ENCODE peak calls at places on chromosomes 2 and 18, in seven cellular contexts. One of them, this sample, is unnamed.

GRCh38 chr2:44770221-44771187 is 171.0 kb upstream of the SIX3 start:
- DNase-seq in foreskin fibroblast: no peak
- DNase-seq in AG08395: no peak
- DNase-seq in HTR-8/SVneo: no peak
- DNase-seq in nephron progenitor cell: peak
- DNase-seq in right lobe of liver: no peak
- DNase-seq in stimulated activated CD4-positive, alpha-beta T cell treated with anti-CD3 and anti-CD28 coated beads, Interleukin-4, amount 100 ng/mL, for 48 hours: no peak
- DNase-seq in this sample: no peak

GRCh38 chr2:226184540-226184939 is 615.1 kb downstream of the IRS1 start:
- DNase-seq in foreskin fibroblast: no peak
- DNase-seq in AG08395: no peak
- DNase-seq in HTR-8/SVneo: no peak
- DNase-seq in nephron progenitor cell: no peak
- DNase-seq in right lobe of liver: no peak
- DNase-seq in stimulated activated CD4-positive, alpha-beta T cell treated with anti-CD3 and anti-CD28 coated beads, Interleukin-4, amount 100 ng/mL, for 48 hours: no peak
- DNase-seq in this sample: no peak

GRCh38 chr2:48696881-48697280 is 58.6 kb downstream of the LHCGR start:
- DNase-seq in foreskin fibroblast: no peak
- DNase-seq in AG08395: no peak
- DNase-seq in HTR-8/SVneo: no peak
- DNase-seq in nephron progenitor cell: no peak
- DNase-seq in right lobe of liver: no peak
- DNase-seq in stimulated activated CD4-positive, alpha-beta T cell treated with anti-CD3 and anti-CD28 coated beads, Interleukin-4, amount 100 ng/mL, for 48 hours: no peak
- DNase-seq in this sample: no peak

GRCh38 chr2:392181-392920 is 104.5 kb upstream of the ALKAL2 start:
- DNase-seq in foreskin fibroblast: no peak
- DNase-seq in AG08395: no peak
- DNase-seq in HTR-8/SVneo: no peak
- DNase-seq in nephron progenitor cell: no peak
- DNase-seq in right lobe of liver: no peak
- DNase-seq in stimulated activated CD4-positive, alpha-beta T cell treated with anti-CD3 and anti-CD28 coated beads, Interleukin-4, amount 100 ng/mL, for 48 hours: no peak
- DNase-seq in this sample: no peak

GRCh38 chr2:179020156-179020750 is 29.7 kb downstream of the CCDC141 start:
- DNase-seq in foreskin fibroblast: no peak
- DNase-seq in AG08395: no peak
- DNase-seq in HTR-8/SVneo: no peak
- DNase-seq in nephron progenitor cell: peak
- DNase-seq in right lobe of liver: peak
- DNase-seq in stimulated activated CD4-positive, alpha-beta T cell treated with anti-CD3 and anti-CD28 coated beads, Interleukin-4, amount 100 ng/mL, for 48 hours: peak
- DNase-seq in this sample: peak

GRCh38 chr2:239570971-239571520 is 170.2 kb upstream of the HDAC4 start:
- DNase-seq in foreskin fibroblast: no peak
- DNase-seq in AG08395: no peak
- DNase-seq in HTR-8/SVneo: no peak
- DNase-seq in nephron progenitor cell: no peak
- DNase-seq in right lobe of liver: no peak
- DNase-seq in stimulated activated CD4-positive, alpha-beta T cell treated with anti-CD3 and anti-CD28 coated beads, Interleukin-4, amount 100 ng/mL, for 48 hours: no peak
- DNase-seq in this sample: no peak

GRCh38 chr2:71833855-71834554 is 313.7 kb downstream of the CYP26B1 start:
- DNase-seq in foreskin fibroblast: peak
- DNase-seq in AG08395: peak
- DNase-seq in HTR-8/SVneo: no peak
- DNase-seq in nephron progenitor cell: no peak
- DNase-seq in right lobe of liver: no peak
- DNase-seq in stimulated activated CD4-positive, alpha-beta T cell treated with anti-CD3 and anti-CD28 coated beads, Interleukin-4, amount 100 ng/mL, for 48 hours: no peak
- DNase-seq in this sample: peak

GRCh38 chr18:31652355-31652754 is 32.0 kb downstream of the B4GALT6 start:
- DNase-seq in foreskin fibroblast: no peak
- DNase-seq in AG08395: no peak
- DNase-seq in HTR-8/SVneo: no peak
- DNase-seq in nephron progenitor cell: no peak
- DNase-seq in right lobe of liver: no peak
- DNase-seq in stimulated activated CD4-positive, alpha-beta T cell treated with anti-CD3 and anti-CD28 coated beads, Interleukin-4, amount 100 ng/mL, for 48 hours: no peak
- DNase-seq in this sample: no peak

GRCh38 chr2:22817197-22817596 is 567.8 kb upstream of the KLHL29 start:
- DNase-seq in foreskin fibroblast: no peak
- DNase-seq in AG08395: no peak
- DNase-seq in HTR-8/SVneo: no peak
- DNase-seq in nephron progenitor cell: no peak
- DNase-seq in right lobe of liver: no peak
- DNase-seq in stimulated activated CD4-positive, alpha-beta T cell treated with anti-CD3 and anti-CD28 coated beads, Interleukin-4, amount 100 ng/mL, for 48 hours: no peak
- DNase-seq in this sample: no peak

GRCh38 chr18:74453011-74453571 is 4.0 kb downstream of the DIPK1C start:
- DNase-seq in foreskin fibroblast: no peak
- DNase-seq in AG08395: no peak
- DNase-seq in HTR-8/SVneo: no peak
- DNase-seq in nephron progenitor cell: no peak
- DNase-seq in right lobe of liver: no peak
- DNase-seq in stimulated activated CD4-positive, alpha-beta T cell treated with anti-CD3 and anti-CD28 coated beads, Interleukin-4, amount 100 ng/mL, for 48 hours: no peak
- DNase-seq in this sample: no peak

GRCh38 chr2:183049420-183049819 is 11.2 kb upstream of the NCKAP1 start:
- DNase-seq in foreskin fibroblast: no peak
- DNase-seq in AG08395: no peak
- DNase-seq in HTR-8/SVneo: no peak
- DNase-seq in nephron progenitor cell: no peak
- DNase-seq in right lobe of liver: no peak
- DNase-seq in stimulated activated CD4-positive, alpha-beta T cell treated with anti-CD3 and anti-CD28 coated beads, Interleukin-4, amount 100 ng/mL, for 48 hours: no peak
- DNase-seq in this sample: no peak

GRCh38 chr2:237513693-237514092 is 26.6 kb downstream of the MLPH start:
- DNase-seq in foreskin fibroblast: no peak
- DNase-seq in AG08395: no peak
- DNase-seq in HTR-8/SVneo: no peak
- DNase-seq in nephron progenitor cell: no peak
- DNase-seq in right lobe of liver: no peak
- DNase-seq in stimulated activated CD4-positive, alpha-beta T cell treated with anti-CD3 and anti-CD28 coated beads, Interleukin-4, amount 100 ng/mL, for 48 hours: no peak
- DNase-seq in this sample: no peak

GRCh38 chr2:126658910-126659613 is 3.1 kb downstream of the GYPC start:
- DNase-seq in foreskin fibroblast: peak
- DNase-seq in AG08395: peak
- DNase-seq in HTR-8/SVneo: no peak
- DNase-seq in nephron progenitor cell: no peak
- DNase-seq in right lobe of liver: peak
- DNase-seq in stimulated activated CD4-positive, alpha-beta T cell treated with anti-CD3 and anti-CD28 coated beads, Interleukin-4, amount 100 ng/mL, for 48 hours: peak
- DNase-seq in this sample: peak

GRCh38 chr2:60552096-60552850 is 1.2 kb downstream of the BCL11A start:
- DNase-seq in foreskin fibroblast: no peak
- DNase-seq in AG08395: no peak
- DNase-seq in HTR-8/SVneo: no peak
- DNase-seq in nephron progenitor cell: peak
- DNase-seq in right lobe of liver: no peak
- DNase-seq in stimulated activated CD4-positive, alpha-beta T cell treated with anti-CD3 and anti-CD28 coated beads, Interleukin-4, amount 100 ng/mL, for 48 hours: no peak
- DNase-seq in this sample: no peak

GRCh38 chr2:9166579-9167392 is 39.8 kb upstream of the ASAP2 start:
- DNase-seq in foreskin fibroblast: no peak
- DNase-seq in AG08395: no peak
- DNase-seq in HTR-8/SVneo: no peak
- DNase-seq in nephron progenitor cell: no peak
- DNase-seq in right lobe of liver: no peak
- DNase-seq in stimulated activated CD4-positive, alpha-beta T cell treated with anti-CD3 and anti-CD28 coated beads, Interleukin-4, amount 100 ng/mL, for 48 hours: no peak
- DNase-seq in this sample: no peak

GRCh38 chr18:50218432-50219197 is 23.7 kb upstream of the MYO5B start:
- DNase-seq in foreskin fibroblast: no peak
- DNase-seq in AG08395: no peak
- DNase-seq in HTR-8/SVneo: no peak
- DNase-seq in nephron progenitor cell: no peak
- DNase-seq in right lobe of liver: no peak
- DNase-seq in stimulated activated CD4-positive, alpha-beta T cell treated with anti-CD3 and anti-CD28 coated beads, Interleukin-4, amount 100 ng/mL, for 48 hours: peak
- DNase-seq in this sample: no peak

GRCh38 chr2:44938287-44939073 is 3.0 kb upstream of the SIX3 start:
- DNase-seq in foreskin fibroblast: no peak
- DNase-seq in AG08395: no peak
- DNase-seq in HTR-8/SVneo: no peak
- DNase-seq in nephron progenitor cell: peak
- DNase-seq in right lobe of liver: no peak
- DNase-seq in stimulated activated CD4-positive, alpha-beta T cell treated with anti-CD3 and anti-CD28 coated beads, Interleukin-4, amount 100 ng/mL, for 48 hours: no peak
- DNase-seq in this sample: no peak

GRCh38 chr2:197113221-197113831 is 186.8 kb upstream of the PGAP1 start:
- DNase-seq in foreskin fibroblast: no peak
- DNase-seq in AG08395: peak
- DNase-seq in HTR-8/SVneo: no peak
- DNase-seq in nephron progenitor cell: no peak
- DNase-seq in right lobe of liver: no peak
- DNase-seq in stimulated activated CD4-positive, alpha-beta T cell treated with anti-CD3 and anti-CD28 coated beads, Interleukin-4, amount 100 ng/mL, for 48 hours: no peak
- DNase-seq in this sample: peak

GRCh38 chr18:304887-305529 is 37.2 kb upstream of the THOC1 start:
- DNase-seq in foreskin fibroblast: no peak
- DNase-seq in AG08395: peak
- DNase-seq in HTR-8/SVneo: no peak
- DNase-seq in nephron progenitor cell: no peak
- DNase-seq in right lobe of liver: no peak
- DNase-seq in stimulated activated CD4-positive, alpha-beta T cell treated with anti-CD3 and anti-CD28 coated beads, Interleukin-4, amount 100 ng/mL, for 48 hours: no peak
- DNase-seq in this sample: no peak

GRCh38 chr2:99335911-99336779 is at the start of gene TXNDC9:
- DNase-seq in foreskin fibroblast: peak
- DNase-seq in AG08395: peak
- DNase-seq in HTR-8/SVneo: peak
- DNase-seq in nephron progenitor cell: peak
- DNase-seq in right lobe of liver: peak
- DNase-seq in stimulated activated CD4-positive, alpha-beta T cell treated with anti-CD3 and anti-CD28 coated beads, Interleukin-4, amount 100 ng/mL, for 48 hours: peak
- DNase-seq in this sample: peak

GRCh38 chr2:8836979-8837794 is at the start of gene KIDINS220:
- DNase-seq in foreskin fibroblast: peak
- DNase-seq in AG08395: peak
- DNase-seq in HTR-8/SVneo: peak
- DNase-seq in nephron progenitor cell: peak
- DNase-seq in right lobe of liver: peak
- DNase-seq in stimulated activated CD4-positive, alpha-beta T cell treated with anti-CD3 and anti-CD28 coated beads, Interleukin-4, amount 100 ng/mL, for 48 hours: peak
- DNase-seq in this sample: peak

GRCh38 chr18:11368020-11368419 is 218.7 kb upstream of the PIEZO2 start:
- DNase-seq in foreskin fibroblast: peak
- DNase-seq in AG08395: no peak
- DNase-seq in HTR-8/SVneo: no peak
- DNase-seq in nephron progenitor cell: no peak
- DNase-seq in right lobe of liver: no peak
- DNase-seq in stimulated activated CD4-positive, alpha-beta T cell treated with anti-CD3 and anti-CD28 coated beads, Interleukin-4, amount 100 ng/mL, for 48 hours: no peak
- DNase-seq in this sample: no peak

This sample was measured in AG08396.